ENCODE peak calls at places on chromosomes 12 and 14, in seven cellular contexts. One of them, this sample, is unnamed.

GRCh38 chr14:98234208-98234607 is 1037.8 kb downstream of the BCL11B start:
- DNase-seq in CD8-positive, alpha-beta T cell: no peak
- DNase-seq in ACHN: peak
- DNase-seq in GM04504: no peak
- DNase-seq in aorta: no peak
- DNase-seq in H4: no peak
- DNase-seq in AG09309: no peak
- DNase-seq in this sample: no peak

GRCh38 chr12:62379026-62379722 is 87.5 kb upstream of the MON2 start:
- DNase-seq in CD8-positive, alpha-beta T cell: no peak
- DNase-seq in ACHN: no peak
- DNase-seq in GM04504: peak
- DNase-seq in aorta: no peak
- DNase-seq in H4: no peak
- DNase-seq in AG09309: peak
- DNase-seq in this sample: no peak

GRCh38 chr14:101176535-101177205 is 273.1 kb upstream of the RTL1 start:
- DNase-seq in CD8-positive, alpha-beta T cell: no peak
- DNase-seq in ACHN: no peak
- DNase-seq in GM04504: no peak
- DNase-seq in aorta: no peak
- DNase-seq in H4: no peak
- DNase-seq in AG09309: no peak
- DNase-seq in this sample: no peak

GRCh38 chr12:124939428-124940142 is 25.1 kb upstream of the UBC start:
- DNase-seq in CD8-positive, alpha-beta T cell: peak
- DNase-seq in ACHN: peak
- DNase-seq in GM04504: peak
- DNase-seq in aorta: peak
- DNase-seq in H4: peak
- DNase-seq in AG09309: peak
- DNase-seq in this sample: peak

GRCh38 chr12:64452559-64453329 is 824 bp downstream of the TBK1 start:
- DNase-seq in CD8-positive, alpha-beta T cell: no peak
- DNase-seq in ACHN: peak
- DNase-seq in GM04504: peak
- DNase-seq in aorta: no peak
- DNase-seq in H4: peak
- DNase-seq in AG09309: peak
- DNase-seq in this sample: no peak

GRCh38 chr12:56987551-56988053 is 18.7 kb downstream of the ZBTB39 start:
- DNase-seq in CD8-positive, alpha-beta T cell: peak
- DNase-seq in ACHN: peak
- DNase-seq in GM04504: peak
- DNase-seq in aorta: peak
- DNase-seq in H4: peak
- DNase-seq in AG09309: peak
- DNase-seq in this sample: peak

GRCh38 chr12:23535441-23535840 is 414.0 kb downstream of the SOX5 start:
- DNase-seq in CD8-positive, alpha-beta T cell: no peak
- DNase-seq in ACHN: no peak
- DNase-seq in GM04504: no peak
- DNase-seq in aorta: no peak
- DNase-seq in H4: no peak
- DNase-seq in AG09309: no peak
- DNase-seq in this sample: no peak

GRCh38 chr14:56896231-56896630 is 86.0 kb upstream of the OTX2 start:
- DNase-seq in CD8-positive, alpha-beta T cell: no peak
- DNase-seq in ACHN: no peak
- DNase-seq in GM04504: no peak
- DNase-seq in aorta: no peak
- DNase-seq in H4: no peak
- DNase-seq in AG09309: no peak
- DNase-seq in this sample: no peak

GRCh38 chr12:2094597-2094996 is 41.8 kb downstream of the CACNA1C start:
- DNase-seq in CD8-positive, alpha-beta T cell: no peak
- DNase-seq in ACHN: no peak
- DNase-seq in GM04504: no peak
- DNase-seq in aorta: no peak
- DNase-seq in H4: no peak
- DNase-seq in AG09309: no peak
- DNase-seq in this sample: no peak

GRCh38 chr12:101501410-101502045 is 26.4 kb downstream of the SPIC start:
- DNase-seq in CD8-positive, alpha-beta T cell: no peak
- DNase-seq in ACHN: no peak
- DNase-seq in GM04504: no peak
- DNase-seq in aorta: no peak
- DNase-seq in H4: peak
- DNase-seq in AG09309: no peak
- DNase-seq in this sample: no peak

GRCh38 chr14:23357261-23357660 is 4.6 kb upstream of the SLC22A17 start:
- DNase-seq in CD8-positive, alpha-beta T cell: no peak
- DNase-seq in ACHN: no peak
- DNase-seq in GM04504: no peak
- DNase-seq in aorta: peak
- DNase-seq in H4: no peak
- DNase-seq in AG09309: no peak
- DNase-seq in this sample: no peak

GRCh38 chr14:24442240-24443052 is at the start of gene SDR39U1:
- DNase-seq in CD8-positive, alpha-beta T cell: peak
- DNase-seq in ACHN: peak
- DNase-seq in GM04504: peak
- DNase-seq in aorta: peak
- DNase-seq in H4: peak
- DNase-seq in AG09309: peak
- DNase-seq in this sample: peak

GRCh38 chr14:75822522-75823288 is 159.1 kb downstream of the TGFB3 start:
- DNase-seq in CD8-positive, alpha-beta T cell: no peak
- DNase-seq in ACHN: peak
- DNase-seq in GM04504: peak
- DNase-seq in aorta: no peak
- DNase-seq in H4: peak
- DNase-seq in AG09309: peak
- DNase-seq in this sample: no peak